ENCODE peak calls at places on chromosome 11, in four cellular contexts. M is WTC11; C is mucosa of descending colon; Y is activated CD8-positive, alpha-beta T cell treated with anti-CD3 and anti-CD28 coated beads, Interleukin-2, amount 10 ng/mL, durations not matched to agents 7 days and 5 days. J is an unnamed sample.

GRCh38 chr11:2271327-2272240 is 1.2 kb upstream of the ASCL2 start:
- DNase-seq in M (no peak), C (peak), Y (no peak), J (no peak)

GRCh38 chr11:297666-298405 is 1.5 kb downstream of the IFITM5 start:
- DNase-seq in M (peak), C (peak), Y (peak), J (no peak)

GRCh38 chr11:117020873-117021564 is 77.2 kb downstream of the SIK3 start:
- DNase-seq in M (no peak), C (no peak), Y (no peak), J (no peak)

GRCh38 chr11:57425565-57426438 is 1.1 kb downstream of the SLC43A3 start:
- DNase-seq in M (no peak), C (peak), Y (no peak), J (no peak)

GRCh38 chr11:36008576-36008975 is 64.7 kb downstream of the LDLRAD3 start:
- DNase-seq in M (no peak), C (no peak), Y (no peak), J (no peak)

GRCh38 chr11:2104524-2105440 is 34.4 kb downstream of the IGF2 start:
- DNase-seq in M (no peak), C (peak), Y (no peak), J (no peak)

GRCh38 chr11:61111786-61112517 is 9.7 kb downstream of the CD5 start:
- DNase-seq in M (no peak), C (no peak), Y (peak), J (no peak)

GRCh38 chr11:4202749-4203148 is 108.2 kb downstream of the RRM1 start:
- DNase-seq in M (no peak), C (no peak), Y (no peak), J (no peak)

GRCh38 chr11:11157201-11157600 is 195.8 kb downstream of the CSNK2A3 start:
- DNase-seq in M (peak), C (no peak), Y (peak), J (no peak)